ENCODE peak calls at places on chromosomes 1 and 21, in ten cellular contexts. Z is coronary artery, L is cardiac muscle cell, D is astrocyte of the spinal cord, T is bronchial epithelial cell, K is right lobe of liver, G is adrenal gland, V is cardiac fibroblast, U is OCI-LY7, R is neural progenitor cell. A is an unnamed sample.

GRCh38 chr1:95506736-95507404 is 272.9 kb downstream of the RWDD3 start:
- DNase-seq in Z (no peak), L (no peak), D (no peak), T (peak; percentile 15), K (no peak), G (no peak), V (no peak), U (no peak), R (no peak), A (no peak)

GRCh38 chr21:33950425-33951079 is 34.9 kb upstream of the ATP5PO start:
- DNase-seq in Z (no peak), L (no peak), D (no peak), T (no peak), K (no peak), G (no peak), V (no peak), U (no peak), R (no peak), A (no peak)

GRCh38 chr1:225445644-225446297 is 17.9 kb upstream of the LBR start:
- DNase-seq in Z (no peak), L (no peak), D (no peak), T (no peak), K (peak; percentile 39), G (no peak), V (no peak), U (no peak), R (no peak), A (no peak)

GRCh38 chr1:150931773-150932172 is 5.6 kb downstream of the SETDB1 start:
- DNase-seq in Z (no peak), L (no peak), D (peak; percentile 42), T (peak; percentile 5), K (no peak), G (no peak), V (peak; percentile 39), U (peak; percentile 58), R (no peak), A (peak; percentile 16)

GRCh38 chr1:44805311-44806024 is 1.7 kb downstream of the DYNLT4 start:
- DNase-seq in Z (peak; percentile 75), L (no peak), D (no peak), T (no peak), K (peak; percentile 41), G (no peak), V (no peak), U (no peak), R (no peak), A (peak; percentile 18)

GRCh38 chr1:77039739-77040138 is 172.5 kb downstream of the ST6GALNAC5 start:
- DNase-seq in Z (no peak), L (no peak), D (peak; percentile 97), T (peak; percentile 97), K (no peak), G (peak; percentile 48), V (peak; percentile 97), U (no peak), R (no peak), A (peak; percentile 86)

GRCh38 chr1:64060611-64061302 is 142.7 kb upstream of the UBE2U start:
- DNase-seq in Z (no peak), L (no peak), D (peak; percentile 31), T (no peak), K (no peak), G (no peak), V (peak; percentile 36), U (no peak), R (no peak), A (no peak)

GRCh38 chr21:43865471-43866181 is 603 bp downstream of the AGPAT3 start:
- DNase-seq in Z (no peak), L (peak; percentile 28), D (no peak), T (no peak), K (peak; percentile 77), G (peak; percentile 64), V (peak; percentile 29), U (no peak), R (peak; percentile 50), A (peak; percentile 64)

DNA sequence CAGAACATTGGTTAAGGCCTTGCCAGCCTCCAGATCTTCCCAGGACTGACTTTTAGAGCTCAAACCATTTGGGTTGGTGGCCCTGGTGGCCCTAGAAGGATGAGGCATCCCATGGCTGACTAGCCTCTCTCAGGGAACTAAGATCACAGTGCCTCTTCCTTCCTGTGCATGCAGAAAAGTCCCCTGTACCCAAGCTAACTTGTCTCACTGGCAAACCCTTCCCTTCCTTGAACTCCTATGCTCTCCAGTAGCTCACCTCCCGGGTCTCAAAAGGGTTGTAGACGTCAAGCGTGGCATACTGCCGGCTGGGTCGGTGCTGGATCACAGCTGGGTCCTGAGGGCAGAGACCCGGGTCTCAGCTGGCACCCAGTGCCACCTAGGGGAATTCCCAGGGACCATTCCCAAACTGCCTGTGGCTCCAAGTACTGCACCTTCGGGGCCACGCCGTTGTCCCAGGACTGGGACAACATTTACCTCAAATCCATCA is 716 bp downstream of the SCAMP3 start:
- DNase-seq in Z (no peak), L (no peak), D (peak; percentile 13), T (no peak), K (no peak), G (no peak), V (no peak), U (peak; percentile 57), R (no peak), A (peak; percentile 14)
- TF ChIP-seq CTCF in Z (no peak), L (no peak), D (no peak), T (no peak), K (no peak), G (no peak), V (no peak), U (peak; percentile 36), R (peak; percentile 27), A (no peak)

GRCh38 chr1:181175356-181175755 is 86.9 kb downstream of the IER5 start:
- DNase-seq in Z (no peak), L (no peak), D (no peak), T (no peak), K (no peak), G (no peak), V (no peak), U (no peak), R (no peak), A (no peak)

GRCh38 chr1:181179279-181179979 is 90.9 kb downstream of the IER5 start:
- DNase-seq in Z (no peak), L (no peak), D (no peak), T (no peak), K (no peak), G (no peak), V (no peak), U (no peak), R (no peak), A (no peak)

GRCh38 chr1:181179980-181180964 is 91.8 kb downstream of the IER5 start:
- DNase-seq in Z (peak; percentile 68), L (peak; percentile 84), D (peak; percentile 42), T (peak; percentile 50), K (no peak), G (no peak), V (peak; percentile 65), U (no peak), R (peak; percentile 78), A (peak; percentile 66)

GRCh38 chr1:181175955-181176354 is 87.5 kb downstream of the IER5 start:
- DNase-seq in Z (no peak), L (no peak), D (no peak), T (no peak), K (no peak), G (no peak), V (no peak), U (no peak), R (no peak), A (no peak)

DNA sequence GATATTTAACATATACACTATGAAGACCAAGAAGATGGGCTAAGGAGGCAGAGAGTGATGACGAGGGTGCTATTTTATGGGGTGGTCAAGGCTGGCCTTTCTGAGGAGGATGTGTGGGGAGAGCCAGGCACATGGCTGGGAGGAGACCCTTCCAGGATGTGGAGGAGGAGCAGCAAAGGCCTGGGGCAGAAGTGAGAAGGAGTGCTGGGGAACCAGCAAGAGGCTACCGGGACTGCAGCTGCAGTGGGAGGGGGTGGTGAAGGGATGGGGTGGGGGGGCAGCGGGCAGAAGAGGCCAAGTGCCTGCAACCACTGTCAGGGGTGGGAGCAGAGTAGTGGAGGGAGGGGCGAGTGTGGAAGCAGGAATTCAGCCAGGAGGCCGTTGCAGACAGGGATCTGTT is 89.7 kb downstream of the IER5 start:
- DNase-seq in Z (peak; percentile 40), L (no peak), D (no peak), T (no peak), K (no peak), G (no peak), V (no peak), U (no peak), R (no peak), A (no peak)
- H3K4me3 ChIP-seq in Z (no peak overlapping the region), L (no peak overlapping the region), D (no peak overlapping the region), T (no peak overlapping the region), K (no peak overlapping the region), G (no peak overlapping the region), V (no peak overlapping the region), U (no peak overlapping the region), R (no peak overlapping the region), A (no peak overlapping the region)

GRCh38 chr1:174266476-174266875 is 107.2 kb downstream of the RABGAP1L start:
- DNase-seq in Z (no peak), L (no peak), D (no peak), T (peak; percentile 3), K (no peak), G (no peak), V (no peak), U (no peak), R (no peak), A (peak; percentile 5)

GRCh38 chr1:174266991-174267612 is 107.8 kb downstream of the RABGAP1L start:
- DNase-seq in Z (no peak), L (peak; percentile 3), D (no peak), T (no peak), K (no peak), G (no peak), V (no peak), U (no peak), R (no peak), A (no peak)

GRCh38 chr1:174258148-174258550 is 98.8 kb downstream of the RABGAP1L start:
- DNase-seq in Z (no peak), L (peak; percentile 53), D (peak; percentile 49), T (peak; percentile 43), K (peak; percentile 49), G (peak; percentile 39), V (peak; percentile 68), U (peak; percentile 79), R (peak; percentile 62), A (peak; percentile 54)

GRCh38 chr1:174265273-174265672 is 106.0 kb downstream of the RABGAP1L start:
- DNase-seq in Z (no peak), L (no peak), D (no peak), T (no peak), K (no peak), G (no peak), V (no peak), U (peak; percentile 50), R (no peak), A (no peak)

GRCh38 chr1:174262747-174263241 is 103.5 kb downstream of the RABGAP1L start:
- DNase-seq in Z (no peak), L (peak; percentile 59), D (peak; percentile 76), T (peak; percentile 58), K (no peak), G (peak; percentile 16), V (peak; percentile 74), U (peak; percentile 92), R (peak; percentile 56), A (peak; percentile 17)
- TF ChIP-seq CTCF in Z (peak; percentile 30), L (peak; percentile 65), D (peak; percentile 71), T (peak; percentile 67), K (peak; percentile 68), G (peak; percentile 58), V (peak; percentile 80), U (peak; percentile 97), R (peak; percentile 71), A (peak; percentile 65)

DNA sequence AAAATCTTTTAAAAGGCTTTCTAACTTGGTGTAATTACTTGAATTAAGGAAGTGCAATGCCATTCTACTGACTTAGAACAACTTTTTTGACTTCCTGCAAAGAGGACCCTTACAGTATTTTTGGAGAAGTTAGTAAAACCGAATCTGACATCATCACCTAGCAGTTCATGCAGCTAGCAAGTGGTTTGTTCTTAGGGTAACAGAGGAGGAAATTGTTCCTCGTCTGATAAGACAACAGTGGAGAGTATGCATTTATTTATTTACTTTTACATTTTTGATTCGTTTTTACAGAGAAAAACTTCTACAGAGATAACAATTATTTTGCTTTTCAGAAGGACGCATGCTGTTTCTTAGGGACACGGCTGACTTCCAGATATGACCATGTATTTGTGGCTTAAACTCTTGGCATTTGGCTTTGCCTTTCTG is at the start of gene PTPRC:
- DNase-seq in Z (no peak), L (no peak), D (no peak), T (no peak), K (no peak), G (no peak), V (no peak), U (peak; percentile 88), R (no peak), A (no peak)
- H3K4me3 ChIP-seq in Z (peak within 1 kb of the TSS; percentile 40), L (no peak within 1 kb of the TSS), D (no peak within 1 kb of the TSS), T (no peak within 1 kb of the TSS), K (peak within 1 kb of the TSS; percentile 23), G (no peak within 1 kb of the TSS), V (no peak within 1 kb of the TSS), U (peak within 1 kb of the TSS; percentile 87), R (no peak within 1 kb of the TSS), A (no peak within 1 kb of the TSS)